ENCODE peak calls at places on chromosomes 12 and 14, in six cellular contexts. I is gastrocnemius medialis, Q is NCI-H2107, M is NCI-H1105 treated with DMSO at 0.1 percent for 48 hours, P is GF-D8, G is iris pigment epithelial cell. R is an unnamed sample.

GRCh38 chr14:90381011-90381790 is 15.6 kb upstream of the CALM1 start:
- DNase-seq in I (peak; percentile 88), Q (peak; percentile 61), M (no peak), P (no peak), G (peak; percentile 7), R (no peak)

GRCh38 chr14:77498120-77498979 is at the start of gene ISM2:
- DNase-seq in I (no peak), Q (peak; percentile 27), M (peak; percentile 50), P (no peak), G (peak; percentile 39), R (no peak)

GRCh38 chr14:101033446-101034165 is 130.1 kb upstream of the RTL1 start:
- DNase-seq in I (peak; percentile 4), Q (no peak), M (no peak), P (no peak), G (no peak), R (no peak)

GRCh38 chr14:104118006-104118844 is 20.2 kb upstream of the KIF26A start:
- DNase-seq in I (no peak), Q (no peak), M (no peak), P (no peak), G (no peak), R (no peak)

GRCh38 chr14:60220084-60220483 is 28.9 kb upstream of the PPM1A start:
- DNase-seq in I (no peak), Q (no peak), M (no peak), P (no peak), G (no peak), R (no peak)

GRCh38 chr14:102080183-102081080 is 6.4 kb downstream of the HSP90AA1 start:
- DNase-seq in I (no peak), Q (no peak), M (no peak), P (no peak), G (no peak), R (no peak)

GRCh38 chr12:122967151-122967550 is 888 bp upstream of the ABCB9 start:
- DNase-seq in I (no peak), Q (no peak), M (no peak), P (no peak), G (no peak), R (no peak)

GRCh38 chr12:94806617-94807016 is 156.3 kb upstream of the TMCC3 start:
- DNase-seq in I (no peak), Q (no peak), M (no peak), P (no peak), G (no peak), R (peak; percentile 32)

GRCh38 chr14:68397371-68397779 is 395.5 kb downstream of the ZFP36L1 start:
- DNase-seq in I (peak; percentile 68), Q (no peak), M (no peak), P (peak; percentile 65), G (peak; percentile 32), R (no peak)

GRCh38 chr12:27967551-27968054 is 4.9 kb downstream of the PTHLH start:
- DNase-seq in I (no peak), Q (no peak), M (peak; percentile 37), P (no peak), G (no peak), R (peak; percentile 47)

GRCh38 chr12:70762000-70762399 is 124.8 kb upstream of the PTPRB start:
- DNase-seq in I (no peak), Q (no peak), M (no peak), P (no peak), G (no peak), R (no peak)

GRCh38 chr14:33678012-33678411 is 272.9 kb downstream of the EGLN3 start:
- DNase-seq in I (no peak), Q (no peak), M (no peak), P (no peak), G (no peak), R (no peak)

GRCh38 chr12:3628629-3629028 is 124.3 kb downstream of the CRACR2A start:
- DNase-seq in I (no peak), Q (no peak), M (no peak), P (no peak), G (no peak), R (no peak)

GRCh38 chr14:24122971-24123370 is 7.5 kb upstream of the FITM1 start:
- DNase-seq in I (no peak), Q (no peak), M (no peak), P (no peak), G (no peak), R (no peak)

GRCh38 chr12:11981174-11981733 is 89.5 kb upstream of the BCL2L14 start:
- DNase-seq in I (no peak), Q (no peak), M (no peak), P (no peak), G (no peak), R (no peak)